ENCODE peak calls at places on chromosomes 2 and 18, in nine cellular contexts. J is sigmoid colon, Q is SK-N-SH, D is ovary, S is esophagus muscularis mucosa, R is K562, E is GM12878, G is transverse colon, H is A549. X is an unnamed sample.

GRCh38 chr2:60534034-60534393 is 19.4 kb downstream of the BCL11A start:
- DNase-seq in J (no peak), S (no peak), Q (no peak), G (no peak), R (no peak), H (no peak), D (no peak), E (no peak), X (no peak)

GRCh38 chr2:60472663-60473289 is 80.7 kb downstream of the BCL11A start:
- DNase-seq in J (no peak), R (no peak), H (no peak), S (no peak), Q (no peak), D (no peak), G (no peak), E (no peak), X (no peak)

GRCh38 chr2:12710301-12710700 is 6.4 kb upstream of the TRIB2 start:
- DNase-seq in E (no peak), S (peak), J (no peak), G (no peak), H (no peak), Q (no peak), R (no peak), D (no peak), X (no peak)

GRCh38 chr18:52670903-52671302 is 330.9 kb downstream of the DCC start:
- DNase-seq in E (no peak), Q (peak), R (no peak), G (no peak), D (no peak), J (no peak), S (no peak), H (peak), X (no peak)

GRCh38 chr2:220127857-220128256 is 500.4 kb downstream of the SLC4A3 start:
- DNase-seq in G (no peak), H (no peak), S (no peak), J (no peak), D (no peak), Q (no peak), E (no peak), R (no peak), X (no peak)

GRCh38 chr18:74519320-74520095 is 14.8 kb upstream of the CNDP1 start:
- DNase-seq in Q (no peak), R (no peak), J (peak), D (no peak), G (no peak), S (no peak), H (no peak), E (no peak), X (no peak)

GRCh38 chr2:127504552-127505460 is 21.5 kb downstream of the IWS1 start:
- DNase-seq in D (no peak), H (no peak), Q (no peak), J (no peak), R (no peak), E (no peak), G (no peak), S (no peak), X (no peak)

GRCh38 chr18:51490860-51491259 is 293.4 kb upstream of the MEX3C start:
- DNase-seq in E (no peak), H (no peak), S (no peak), G (no peak), R (no peak), D (no peak), Q (no peak), J (no peak), X (no peak)

GRCh38 chr2:133416756-133417155 is 151.5 kb downstream of the NCKAP5 start:
- DNase-seq in Q (no peak), D (no peak), R (no peak), H (no peak), S (no peak), G (no peak), E (no peak), J (no peak), X (no peak)

GRCh38 chr2:158745067-158745865 is 49.9 kb upstream of the DAPL1 start:
- DNase-seq in J (no peak), G (peak), E (no peak), Q (peak), D (peak), H (peak), S (no peak), R (no peak), X (no peak)

GRCh38 chr2:64157792-64158191 is 13.6 kb upstream of the PELI1 start:
- DNase-seq in Q (no peak), G (no peak), H (no peak), R (no peak), J (no peak), E (no peak), S (no peak), D (no peak), X (no peak)

GRCh38 chr2:121377676-121378075 is 92.7 kb upstream of the TFCP2L1 start:
- DNase-seq in H (no peak), S (no peak), G (no peak), R (no peak), Q (no peak), J (no peak), E (no peak), D (no peak), X (no peak)

GRCh38 chr18:31506024-31506742 is 8.2 kb downstream of the DSG2 start:
- DNase-seq in J (no peak), H (peak), G (no peak), R (no peak), D (no peak), E (no peak), Q (no peak), S (no peak), X (no peak)

GRCh38 chr2:38375711-38376345 is 1.2 kb downstream of the ATL2 start:
- DNase-seq in H (no peak), R (no peak), G (no peak), J (peak), D (peak), Q (peak), E (no peak), S (no peak), X (no peak)

GRCh38 chr2:23409246-23409645 is 24.3 kb downstream of the KLHL29 start:
- DNase-seq in J (no peak), E (no peak), H (no peak), D (no peak), S (no peak), G (no peak), R (no peak), Q (no peak), X (no peak)

GRCh38 chr2:158134655-158135054 is 33.0 kb downstream of the UPP2 start:
- DNase-seq in Q (no peak), S (no peak), G (peak), D (no peak), J (no peak), E (no peak), H (no peak), R (no peak), X (no peak)

GRCh38 chr2:234278556-234279286 is 218.2 kb downstream of the ARL4C start:
- DNase-seq in J (no peak), Q (no peak), G (no peak), H (no peak), S (no peak), R (no peak), D (no peak), E (no peak), X (no peak)

GRCh38 chr2:234279646-234280045 is 217.2 kb downstream of the ARL4C start:
- DNase-seq in S (no peak), G (no peak), D (no peak), J (no peak), E (no peak), H (no peak), Q (no peak), R (no peak), X (no peak)

GRCh38 chr2:234273887-234274584 is 222.8 kb downstream of the ARL4C start:
- DNase-seq in R (no peak), D (no peak), S (no peak), H (no peak), Q (no peak), G (no peak), E (no peak), J (no peak), X (no peak)

GRCh38 chr2:234272069-234272850 is 221.8 kb downstream of the SPP2 start:
- DNase-seq in S (no peak), G (no peak), H (no peak), Q (no peak), R (no peak), J (no peak), D (no peak), E (no peak), X (no peak)

GRCh38 chr2:234275515-234275914 is 221.4 kb downstream of the ARL4C start:
- DNase-seq in G (no peak), Q (no peak), J (no peak), D (no peak), E (no peak), S (no peak), H (no peak), R (no peak), X (no peak)
- TF ChIP-seq EP300 in G (no peak), Q (no peak), J (no peak), D (no peak), E (no peak), S (no peak), H (no peak), R (no peak), X (no peak)

GRCh38 chr2:237627463-237628321 is at the start of gene LRRFIP1:
- DNase-seq in Q (peak), R (no peak), G (peak), D (peak), H (no peak), S (no peak), J (peak), E (no peak), X (no peak)

GRCh38 chr2:237626813-237627451 is 455 bp upstream of the LRRFIP1 start:
- DNase-seq in J (no peak), E (no peak), R (no peak), D (peak), S (no peak), H (no peak), Q (no peak), G (peak), X (no peak)

GRCh38 chr2:237629739-237630138 is 2.4 kb downstream of the LRRFIP1 start:
- DNase-seq in H (no peak), G (no peak), D (no peak), R (no peak), Q (no peak), J (no peak), S (no peak), E (no peak), X (no peak)

GRCh38 chr2:237629188-237629534 is 1.8 kb downstream of the LRRFIP1 start:
- DNase-seq in G (no peak), Q (no peak), E (no peak), J (no peak), D (no peak), R (no peak), S (no peak), H (no peak), X (no peak)

DNA sequence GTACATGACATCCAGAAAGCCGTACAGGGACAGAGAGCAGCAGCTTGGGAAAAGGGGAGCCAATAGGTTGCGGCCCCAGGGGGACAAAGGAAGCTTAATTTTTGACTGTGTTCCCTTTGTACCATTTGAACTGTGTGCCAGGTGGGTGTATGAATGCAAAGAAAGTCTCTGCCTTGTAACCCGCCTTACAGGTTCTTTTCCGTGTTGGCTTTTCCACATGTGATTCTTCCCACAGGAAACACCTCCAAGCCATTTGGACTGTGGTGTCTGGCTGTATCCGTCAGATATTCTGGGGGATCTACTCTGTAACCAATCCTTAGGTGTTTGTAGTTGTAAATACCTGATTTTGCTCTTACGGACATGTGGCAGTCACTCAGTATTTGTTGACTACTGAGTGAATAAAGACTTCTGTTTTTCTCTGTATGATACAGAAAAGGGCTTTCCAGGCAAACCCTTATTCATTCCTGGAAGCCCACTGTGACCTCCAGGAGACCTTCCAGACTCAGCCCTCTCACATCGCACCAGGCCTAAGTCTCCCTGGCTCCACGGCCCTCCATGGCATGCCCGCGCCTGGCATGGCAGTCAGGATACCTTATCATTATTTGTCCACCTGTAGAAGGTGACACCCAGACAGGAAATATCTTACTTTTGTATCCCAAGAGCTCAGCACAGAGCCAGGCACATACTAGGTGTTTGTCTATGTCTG is 1.2 kb downstream of the LRRFIP1 start:
- DNase-seq in J (no peak), Q (no peak), G (no peak), E (no peak), R (no peak), H (no peak), D (no peak), S (no peak), X (no peak)
- H3K4me3 ChIP-seq in J (peak), Q (peak), G (no peak), E (no peak), R (no peak), H (peak), D (peak), S (peak), X (peak)

GRCh38 chr2:96861074-96861473 is 3.3 kb upstream of the ANKRD39 start:
- DNase-seq in J (peak), H (no peak), E (no peak), Q (no peak), S (no peak), G (no peak), D (no peak), R (no peak), X (peak)

GRCh38 chr2:96856776-96857673 is 791 bp downstream of the ANKRD39 start:
- DNase-seq in H (no peak), G (peak), D (no peak), R (peak), Q (no peak), S (no peak), J (peak), E (no peak), X (no peak)

GRCh38 chr2:96860065-96861029 is 2.5 kb upstream of the ANKRD39 start:
- DNase-seq in H (no peak), S (no peak), D (no peak), J (peak), G (no peak), Q (peak), R (no peak), E (no peak), X (no peak)

GRCh38 chr2:96859338-96859649 is 1.5 kb upstream of the ANKRD39 start:
- DNase-seq in D (peak), R (peak), J (peak), H (no peak), E (no peak), S (no peak), Q (no peak), G (no peak), X (no peak)

DNA sequence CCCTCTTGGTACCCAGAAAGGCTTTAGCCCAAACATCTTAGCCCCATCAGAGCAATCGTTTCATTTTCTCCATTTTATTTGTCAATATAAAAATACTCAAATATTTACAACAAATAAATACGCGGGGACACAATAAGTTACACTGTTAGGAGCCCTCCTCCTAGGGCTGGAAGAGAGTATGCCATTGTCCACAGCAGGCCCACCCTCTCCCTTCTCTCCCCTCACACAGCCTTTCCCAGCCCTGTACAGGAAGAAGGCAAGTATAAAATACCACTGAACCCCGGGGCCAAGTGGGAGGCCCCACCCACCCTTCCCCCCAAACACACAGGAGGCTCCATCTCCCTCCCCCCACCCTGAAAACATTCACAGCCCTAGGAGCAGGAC is 1.9 kb upstream of the ANKRD39 start:
- DNase-seq in Q (no peak), J (no peak), D (no peak), H (no peak), E (no peak), R (no peak), G (no peak), S (no peak), X (no peak)
- H3K27ac ChIP-seq in Q (no peak), J (peak), D (peak), H (no peak), E (no peak), R (peak), G (peak), S (peak), X (peak)

GRCh38 chr2:165572155-165572554 is 102.7 kb downstream of the CSRNP3 start:
- DNase-seq in Q (peak), H (no peak), J (no peak), G (no peak), R (no peak), E (no peak), S (no peak), D (peak), X (no peak)

GRCh38 chr2:165573534-165574461 is 104.3 kb downstream of the CSRNP3 start:
- DNase-seq in J (no peak), H (no peak), G (peak), D (peak), S (no peak), E (no peak), R (no peak), Q (peak), X (no peak)

GRCh38 chr2:165571477-165571876 is 102.0 kb downstream of the CSRNP3 start:
- DNase-seq in J (no peak), E (no peak), R (no peak), S (no peak), H (no peak), G (no peak), Q (no peak), D (no peak), X (no peak)

GRCh38 chr2:165563468-165564225 is 94.1 kb downstream of the CSRNP3 start:
- DNase-seq in J (no peak), Q (no peak), R (no peak), H (no peak), E (no peak), D (no peak), S (no peak), G (no peak), X (no peak)

DNA sequence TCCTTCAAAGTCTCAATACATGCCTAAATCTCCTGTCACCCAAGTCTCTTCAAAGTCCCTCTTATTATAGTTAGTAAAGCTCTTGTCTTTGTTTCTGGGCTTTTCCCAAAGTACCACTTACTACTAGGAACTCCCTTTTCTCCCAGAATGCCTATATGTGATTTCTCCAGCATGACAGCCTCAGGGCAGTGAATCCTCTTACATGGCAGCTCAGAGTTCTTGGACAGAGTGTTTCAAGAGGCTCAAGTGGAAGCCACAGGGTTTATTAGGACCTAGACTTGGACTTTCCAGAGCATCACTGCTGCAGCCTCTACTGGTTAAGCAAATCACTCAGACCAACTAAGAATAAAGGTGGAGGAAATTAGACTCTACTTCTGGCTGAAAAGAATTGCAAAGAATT is 98.9 kb downstream of the CSRNP3 start:
- DNase-seq in H (no peak), D (no peak), S (no peak), E (no peak), Q (no peak), J (no peak), R (no peak), G (no peak), X (no peak)
- TF ChIP-seq EP300 in H (no peak), D (no peak), S (no peak), E (no peak), Q (no peak), J (no peak), R (no peak), G (no peak), X (no peak)

GRCh38 chr2:217905395-217905794 is 97.4 kb downstream of the TNS1 start:
- DNase-seq in S (no peak), H (no peak), R (no peak), D (peak), J (peak), E (no peak), Q (no peak), G (no peak), X (peak)
- H3K4me3 ChIP-seq in S (peak), H (no peak), R (no peak), D (no peak), J (no peak), E (no peak), Q (no peak), G (no peak), X (peak)

DNA sequence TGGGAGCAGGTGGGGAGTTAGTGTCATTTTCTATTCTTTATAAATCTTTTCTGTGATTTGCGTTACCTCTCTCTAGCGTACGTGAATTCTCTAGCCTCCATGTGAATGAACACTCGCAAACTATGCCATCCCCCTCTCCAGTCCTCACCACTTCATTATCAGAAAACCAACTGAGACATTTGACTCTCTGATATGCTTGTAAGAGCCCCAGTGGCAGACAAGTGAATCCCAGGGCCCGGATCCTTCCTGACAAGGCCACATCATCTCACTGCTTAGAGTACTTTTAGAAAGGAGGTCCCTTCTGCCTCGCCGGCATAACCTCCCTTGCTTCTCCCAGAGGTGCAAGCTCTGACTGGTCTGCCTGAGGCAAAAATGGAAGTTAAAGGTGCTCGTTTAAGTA is 114.7 kb upstream of the MSTN start:
- DNase-seq in Q (no peak), R (no peak), H (no peak), D (no peak), G (no peak), J (no peak), S (no peak), E (no peak), X (no peak)
- H3K27ac ChIP-seq in Q (no peak), R (no peak), H (no peak), D (no peak), G (no peak), J (no peak), S (no peak), E (no peak), X (no peak)

GRCh38 chr2:178392215-178392614 is 58.8 kb downstream of the PRKRA start:
- DNase-seq in R (no peak), J (no peak), G (no peak), D (no peak), Q (no peak), H (no peak), S (no peak), E (no peak), X (no peak)
- TF ChIP-seq EP300 in R (no peak), J (no peak), G (no peak), D (no peak), Q (no peak), H (no peak), S (no peak), E (no peak), X (no peak)

X was measured in suprapubic skin.